ENCODE peak calls at places on chromosome 21, in ten cellular contexts. C, U, P, X, T, M, W, E, R and V are unnamed samples.

GRCh38 chr21:27513825-27514224 is 546.9 kb upstream of the ADAMTS5 start:
- DNase-seq in M (no peak), T (no peak), P (no peak), C (no peak), W (no peak), X (no peak), R (no peak), E (no peak), U (no peak), V (no peak)

GRCh38 chr21:35179990-35180557 is 131.0 kb upstream of the RUNX1 start:
- DNase-seq in U (no peak), E (peak; percentile 85), W (peak; percentile 82), X (no peak), C (no peak), P (no peak), T (peak; percentile 8), R (no peak), M (peak; percentile 70), V (peak; percentile 97)

GRCh38 chr21:41141031-41141457 is 26.9 kb upstream of the BACE2 start:
- DNase-seq in M (no peak), T (no peak), X (no peak), E (peak; percentile 5), C (no peak), W (peak; percentile 17), P (no peak), U (no peak), R (no peak), V (peak; percentile 76)

GRCh38 chr21:28601708-28602107 is 391.0 kb downstream of the LTN1 start:
- DNase-seq in M (no peak), E (peak; percentile 14), C (peak; percentile 38), T (no peak), R (no peak), U (no peak), P (no peak), W (peak; percentile 26), X (no peak), V (peak; percentile 29)

GRCh38 chr21:38413958-38414506 is 84.2 kb downstream of the ERG start:
- DNase-seq in X (no peak), U (no peak), R (no peak), M (no peak), P (no peak), C (no peak), W (peak; percentile 62), T (no peak), E (no peak), V (peak; percentile 8)

GRCh38 chr21:32770514-32771133 is 931 bp downstream of the PAXBP1 start:
- DNase-seq in T (peak; percentile 21), E (peak; percentile 21), W (no peak), P (no peak), C (peak; percentile 36), U (no peak), X (no peak), M (peak; percentile 8), R (peak; percentile 20), V (peak; percentile 35)

GRCh38 chr21:42112857-42113256 is 41.7 kb downstream of the UMODL1 start:
- DNase-seq in E (peak; percentile 60), U (no peak), R (no peak), M (no peak), P (no peak), C (no peak), W (peak; percentile 35), X (no peak), T (no peak), V (no peak)

GRCh38 chr21:40652436-40652835 is 194.5 kb downstream of the DSCAM start:
- DNase-seq in E (no peak), W (no peak), R (no peak), X (no peak), C (no peak), M (no peak), U (no peak), P (no peak), T (no peak), V (no peak)

GRCh38 chr21:25584833-25585232 is 22.4 kb downstream of the MRPL39 start:
- DNase-seq in X (no peak), C (no peak), W (no peak), U (no peak), P (no peak), T (no peak), R (no peak), E (no peak), M (no peak), V (no peak)

GRCh38 chr21:31730687-31731111 is 1.2 kb downstream of the SCAF4 start:
- DNase-seq in M (no peak), X (no peak), C (no peak), W (peak; percentile 40), U (no peak), E (no peak), T (no peak), P (no peak), R (no peak), V (no peak)

GRCh38 chr21:32814528-32814927 is 43.0 kb upstream of the PAXBP1 start:
- DNase-seq in W (no peak), P (no peak), U (no peak), T (no peak), M (no peak), X (no peak), E (no peak), C (no peak), R (no peak), V (no peak)

GRCh38 chr21:15009964-15010363 is 54.8 kb downstream of the NRIP1 start:
- DNase-seq in C (no peak), E (peak; percentile 69), P (no peak), W (peak; percentile 79), M (no peak), X (no peak), U (no peak), R (no peak), T (no peak), V (no peak)

GRCh38 chr21:16624468-16625102 is 888.3 kb upstream of the CXADR start:
- DNase-seq in C (no peak), E (no peak), X (no peak), W (no peak), R (no peak), M (no peak), P (no peak), T (no peak), U (no peak), V (no peak)

GRCh38 chr21:42845296-42845965 is 33.9 kb downstream of the WDR4 start:
- DNase-seq in W (peak; percentile 54), T (no peak), M (no peak), X (no peak), R (no peak), C (peak; percentile 58), P (no peak), E (no peak), U (no peak), V (peak; percentile 10)

GRCh38 chr21:37139902-37140301 is 66.8 kb downstream of the TTC3 start:
- DNase-seq in C (no peak), P (no peak), W (no peak), E (no peak), X (no peak), R (no peak), T (no peak), M (no peak), U (no peak), V (peak; percentile 35)

GRCh38 chr21:42840411-42841155 is 38.8 kb downstream of the WDR4 start:
- DNase-seq in E (no peak), M (no peak), R (no peak), W (no peak), T (no peak), X (no peak), P (no peak), C (no peak), U (no peak), V (no peak)

GRCh38 chr21:36450511-36450910 is 29.4 kb downstream of the CLDN14 start:
- DNase-seq in U (no peak), T (peak; percentile 27), R (no peak), E (peak; percentile 68), M (no peak), C (no peak), X (no peak), W (peak; percentile 76), P (no peak), V (no peak)

GRCh38 chr21:32329331-32329730 is 30.7 kb downstream of the MRAP start:
- DNase-seq in R (no peak), E (peak; percentile 75), T (no peak), W (peak; percentile 81), C (no peak), X (no peak), U (no peak), M (no peak), P (no peak), V (peak; percentile 40)